ENCODE peak calls at places on chromosome 18, in six cellular contexts. Q is brain microvascular endothelial cell, N is fibroblast of lung, K is B cell, H is D721Med, W is PC-9. M is an unnamed sample.

GRCh38 chr18:295756-296155 is 27.9 kb upstream of the THOC1 start:
- DNase-seq in Q (no peak), N (peak), K (no peak), H (no peak), W (no peak), M (no peak)

GRCh38 chr18:77095356-77096030 is 37.1 kb downstream of the MBP start:
- DNase-seq in Q (no peak), N (no peak), K (no peak), H (no peak), W (no peak), M (no peak)

GRCh38 chr18:24875761-24876160 is 415.3 kb downstream of the HRH4 start:
- DNase-seq in Q (no peak), N (no peak), K (no peak), H (no peak), W (no peak), M (no peak)

GRCh38 chr18:3466051-3466450 is 16.1 kb downstream of the TGIF1 start:
- DNase-seq in Q (peak), N (peak), K (no peak), H (no peak), W (no peak), M (no peak)

GRCh38 chr18:32956591-32957310 is 183.9 kb upstream of the KLHL14 start:
- DNase-seq in Q (peak), N (peak), K (no peak), H (no peak), W (no peak), M (no peak)

GRCh38 chr18:44887227-44887631 is 206.5 kb downstream of the SETBP1 start:
- DNase-seq in Q (peak), N (peak), K (peak), H (no peak), W (peak), M (peak)

GRCh38 chr18:23703057-23703986 is 14.1 kb downstream of the LAMA3 start:
- DNase-seq in Q (peak), N (peak), K (no peak), H (no peak), W (peak), M (peak)

GRCh38 chr18:54805571-54806334 is 22.5 kb upstream of the RAB27B start:
- DNase-seq in Q (peak), N (peak), K (no peak), H (no peak), W (peak), M (no peak)

GRCh38 chr18:48589797-48590519 is 51.1 kb downstream of the CTIF start:
- DNase-seq in Q (no peak), N (no peak), K (no peak), H (no peak), W (no peak), M (no peak)

GRCh38 chr18:28080876-28081300 is 96.0 kb downstream of the CDH2 start:
- DNase-seq in Q (no peak), N (peak), K (no peak), H (no peak), W (no peak), M (no peak)

GRCh38 chr18:5662586-5663090 is 118.8 kb upstream of the EPB41L3 start:
- DNase-seq in Q (no peak), N (peak), K (no peak), H (no peak), W (no peak), M (no peak)

GRCh38 chr18:70452501-70452900 is 163.7 kb downstream of the SOCS6 start:
- DNase-seq in Q (no peak), N (no peak), K (no peak), H (no peak), W (no peak), M (no peak)

GRCh38 chr18:23565916-23566547 is 20.3 kb downstream of the NPC1 start:
- DNase-seq in Q (no peak), N (no peak), K (no peak), H (no peak), W (peak), M (no peak)

GRCh38 chr18:36688020-36688965 is 140.5 kb downstream of the TPGS2 start:
- DNase-seq in Q (peak), N (peak), K (no peak), H (no peak), W (peak), M (peak)

GRCh38 chr18:59517446-59518171 is 158.5 kb upstream of the LMAN1 start:
- DNase-seq in Q (no peak), N (peak), K (no peak), H (no peak), W (no peak), M (no peak)

GRCh38 chr18:45777393-45777792 is 48.1 kb upstream of the SIGLEC15 start:
- DNase-seq in Q (peak), N (peak), K (no peak), H (no peak), W (no peak), M (no peak)

GRCh38 chr18:51195086-51195601 is 2.3 kb downstream of the MEX3C start:
- DNase-seq in Q (no peak), N (no peak), K (no peak), H (no peak), W (no peak), M (peak)
- TF ChIP-seq CTCF in Q (no peak), N (no peak), K (no peak), H (no peak), W (no peak), M (no peak)

DNA sequence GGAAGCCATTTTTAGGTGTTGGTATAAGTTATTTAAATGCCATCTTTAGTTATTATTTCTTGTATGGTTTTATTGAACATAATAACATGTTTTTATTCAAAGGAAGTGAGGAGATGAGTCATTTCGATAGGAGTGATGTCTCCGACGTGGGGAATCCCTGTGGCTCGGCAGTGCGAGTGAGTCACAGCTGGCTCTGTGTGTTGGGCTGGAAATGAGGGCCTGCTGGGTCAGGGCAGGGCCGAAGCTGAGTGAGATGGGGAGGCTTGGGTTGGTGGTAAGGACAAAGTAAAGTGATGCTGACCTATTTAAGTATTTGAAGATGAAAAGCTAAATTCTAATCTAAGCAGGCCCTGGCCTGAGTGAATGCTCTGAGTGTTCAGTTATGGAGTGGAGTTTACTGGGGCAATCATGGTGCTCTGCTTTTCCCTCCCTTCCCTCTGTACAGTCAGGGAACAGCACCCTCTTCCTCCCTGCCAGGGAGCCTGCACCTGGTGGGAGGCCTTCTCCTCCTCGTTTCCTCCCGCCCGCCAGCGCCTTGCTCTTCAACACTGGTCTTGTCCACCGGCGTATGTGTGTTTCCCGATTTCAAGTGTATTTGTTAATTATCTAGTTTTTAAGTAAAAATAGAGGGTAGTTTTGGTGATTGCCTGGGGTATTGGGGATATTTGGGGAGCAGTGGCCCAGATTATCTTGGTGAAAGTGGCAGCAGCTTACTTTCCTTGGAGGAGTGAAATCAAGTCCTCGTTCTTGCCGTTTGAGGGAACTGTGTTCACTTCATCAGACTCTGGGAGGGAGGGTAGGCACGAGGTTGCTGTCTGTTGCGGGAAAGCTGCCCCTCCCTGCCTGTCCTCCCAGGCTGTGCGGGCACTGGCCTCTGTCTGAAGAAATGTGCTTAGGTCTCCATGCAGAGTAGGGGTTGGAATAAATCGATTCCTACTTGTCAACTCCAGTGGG is 157.0 kb downstream of the LDLRAD4 start:
- DNase-seq in Q (peak), N (peak), K (no peak), H (no peak), W (no peak), M (peak)
- TF ChIP-seq CTCF in Q (peak), N (no peak), K (no peak), H (no peak), W (no peak), M (no peak)

GRCh38 chr18:47399475-47399874 is 148.0 kb upstream of the SKOR2 start:
- DNase-seq in Q (no peak), N (no peak), K (no peak), H (no peak), W (no peak), M (no peak)

GRCh38 chr18:47397671-47398319 is 146.3 kb upstream of the SKOR2 start:
- DNase-seq in Q (no peak), N (no peak), K (no peak), H (no peak), W (no peak), M (peak)
- TF ChIP-seq CTCF in Q (no peak), N (no peak), K (no peak), H (peak), W (peak), M (no peak)

GRCh38 chr18:8686556-8686955 is 18.8 kb upstream of the MTCL1 start:
- DNase-seq in Q (no peak), N (no peak), K (no peak), H (no peak), W (no peak), M (no peak)
- TF ChIP-seq CTCF in Q (no peak), N (no peak), K (no peak), H (no peak), W (no peak), M (no peak)

GRCh38 chr18:42287047-42287446 is 332.0 kb downstream of the PIK3C3 start:
- DNase-seq in Q (no peak), N (no peak), K (no peak), H (no peak), W (no peak), M (no peak)

GRCh38 chr18:42292654-42293053 is 337.6 kb downstream of the PIK3C3 start:
- DNase-seq in Q (no peak), N (no peak), K (no peak), H (no peak), W (no peak), M (no peak)

GRCh38 chr18:42290318-42291307 is 335.6 kb downstream of the PIK3C3 start:
- DNase-seq in Q (no peak), N (no peak), K (no peak), H (no peak), W (no peak), M (no peak)

DNA sequence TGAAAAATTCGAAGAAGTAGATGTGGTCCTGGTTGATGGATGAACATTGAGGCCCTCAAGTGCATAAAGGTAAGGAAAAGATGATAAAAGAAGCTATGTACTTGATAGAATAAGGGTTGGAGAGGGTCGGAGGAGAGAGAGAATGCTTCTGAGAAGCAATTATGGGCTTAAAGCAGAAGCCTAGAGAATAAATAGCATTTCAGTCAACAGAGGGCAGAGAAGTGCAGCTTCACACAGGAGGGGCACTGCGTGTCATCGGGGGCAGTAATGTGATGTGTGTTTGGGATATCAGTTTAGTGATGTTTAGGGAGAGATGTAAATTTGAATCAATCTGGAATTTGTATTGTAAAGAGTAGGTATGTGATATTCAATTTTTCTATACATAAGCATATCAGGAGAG is 334.5 kb downstream of the PIK3C3 start:
- DNase-seq in Q (no peak), N (no peak), K (no peak), H (no peak), W (no peak), M (no peak)
- TF ChIP-seq CTCF in Q (no peak), N (no peak), K (no peak), H (no peak), W (no peak), M (no peak)